ENCODE peak calls at places on chromosomes 5 and 9, in five cellular contexts. B is lower leg skin, G is osteoblast, O is cardiac muscle cell, S is PC-3. N is an unnamed sample.

GRCh38 chr9:27528886-27529315 is 713 bp downstream of the MOB3B start:
- DNase-seq in S (no peak), G (peak), B (peak), O (peak), N (no peak)

GRCh38 chr5:10286552-10287227 is 21.0 kb downstream of the CMBL start:
- DNase-seq in B (no peak), S (peak), G (no peak), O (no peak), N (peak)

GRCh38 chr5:160434022-160434531 is 12.4 kb downstream of the PTTG1 start:
- DNase-seq in B (no peak), G (no peak), S (no peak), O (no peak), N (no peak)

GRCh38 chr5:127053049-127053448 is 20.3 kb downstream of the C5orf63 start:
- DNase-seq in S (no peak), O (no peak), G (no peak), B (no peak), N (no peak)

GRCh38 chr5:149567226-149567625 is 14.1 kb upstream of the ARHGEF37 start:
- DNase-seq in O (no peak), G (no peak), B (no peak), S (no peak), N (no peak)

GRCh38 chr5:127858116-127858784 is 155.1 kb downstream of the CCDC192 start:
- DNase-seq in O (peak), B (no peak), S (no peak), G (no peak), N (no peak)

GRCh38 chr5:155753943-155754581 is 572.9 kb upstream of the SGCD start:
- DNase-seq in O (no peak), G (no peak), S (no peak), B (no peak), N (no peak)

GRCh38 chr5:103476776-103477175 is 85.8 kb downstream of the NUDT12 start:
- DNase-seq in G (no peak), O (no peak), B (no peak), S (no peak), N (no peak)

GRCh38 chr9:137064027-137064879 is 6.1 kb downstream of the SAPCD2 start:
- DNase-seq in G (peak), B (peak), O (peak), S (peak), N (peak)

GRCh38 chr9:106218427-106218826 is 524.1 kb downstream of the TMEM38B start:
- DNase-seq in B (no peak), S (no peak), O (no peak), G (no peak), N (no peak)

GRCh38 chr5:180803181-180804128 is 849 bp upstream of the MGAT1 start:
- DNase-seq in G (peak), S (no peak), B (peak), O (peak), N (peak)

DNA sequence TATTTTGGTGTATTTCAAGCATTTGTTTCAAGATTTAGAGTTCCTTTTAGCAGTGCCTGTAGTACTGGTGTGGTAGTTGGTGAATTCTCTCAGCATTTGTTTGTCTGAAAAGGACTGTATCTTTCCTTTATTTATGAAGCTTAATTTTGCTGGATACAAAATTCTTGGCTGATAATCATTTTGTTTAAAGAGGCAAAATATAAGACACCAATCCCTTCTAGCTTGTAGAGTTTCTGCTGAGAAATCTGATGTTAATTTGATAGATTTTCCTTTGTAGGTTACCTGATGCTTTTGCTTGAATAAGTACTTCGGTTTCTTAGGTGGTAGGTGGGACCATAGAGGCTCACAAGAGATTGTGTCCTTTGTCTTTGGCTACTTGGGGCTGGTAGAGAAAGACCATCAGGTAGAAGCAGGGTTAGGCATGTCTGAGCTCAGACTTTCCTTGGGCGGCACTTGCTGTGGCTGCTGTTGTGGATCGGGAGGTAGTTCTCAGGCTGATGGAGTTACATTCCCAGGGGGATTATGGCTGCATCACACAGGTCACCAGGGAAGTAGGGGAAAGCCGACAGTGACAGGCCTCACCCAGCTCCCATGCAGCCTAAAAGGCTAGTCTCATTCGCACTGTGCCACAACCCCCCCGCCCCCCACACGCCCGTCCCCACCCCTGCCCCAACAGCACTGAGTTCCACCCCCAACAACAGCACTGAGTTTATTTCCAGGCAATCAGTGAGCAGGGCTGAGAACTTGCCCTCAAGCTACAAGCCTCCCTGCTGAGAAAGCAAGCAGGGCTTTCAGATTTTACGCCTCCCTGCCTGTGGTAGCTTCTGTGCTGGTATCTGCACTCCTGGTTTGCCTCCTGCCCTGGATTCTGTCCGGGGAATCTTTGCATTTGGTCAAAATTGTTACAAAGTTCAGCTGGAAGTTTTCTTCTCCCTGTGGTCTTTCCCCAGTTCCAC is 127.1 kb upstream of the GLRA1 start:
- DNase-seq in B (no peak), G (no peak), O (no peak), S (no peak), N (no peak)
- H3K4me3 ChIP-seq in B (no peak), G (no peak), O (no peak), S (no peak), N (no peak)

GRCh38 chr5:173472164-173472563 is 143.9 kb upstream of the STC2 start:
- DNase-seq in S (peak), G (peak), B (peak), O (peak), N (peak)
- H3K4me3 ChIP-seq in S (no peak), G (peak), B (no peak), O (no peak), N (no peak)

GRCh38 chr9:114680266-114681011 is 1.6 kb downstream of the TEX48 start:
- DNase-seq in B (no peak), G (no peak), S (no peak), O (no peak), N (no peak)
- H3K4me3 ChIP-seq in B (no peak), G (no peak), S (no peak), O (no peak), N (no peak)

GRCh38 chr9:127976498-127976897 is 4.3 kb downstream of the EEIG1 start:
- DNase-seq in S (no peak), G (peak), B (peak), O (no peak), N (no peak)
- H3K4me3 ChIP-seq in S (no peak), G (no peak), B (no peak), O (no peak), N (no peak)